ENCODE peak calls at places on chromosomes 4 and X, in six cellular contexts. A is naive thymus-derived CD4-positive, alpha-beta T cell; F is amniotic stem cell; W is stimulated activated CD8-positive, alpha-beta memory T cell treated with anti-CD3 and anti-CD28 coated beads, Interleukin-2, amount 100 ng/mL, for 48 hours; N is stimulated activated CD4-positive, alpha-beta T cell treated with anti-CD3 and anti-CD28 coated beads, Interleukin-4, amount 100 ng/mL, for 48 hours; S is CMK. J is an unnamed sample.

GRCh38 chrX:20320461-20321159 is 53.9 kb upstream of the RPS6KA3 start:
- DNase-seq in N (no peak), A (peak), S (no peak), F (no peak), W (no peak), J (no peak)

GRCh38 chr4:184166736-184167135 is 50.9 kb downstream of the ENPP6 start:
- DNase-seq in A (no peak), S (no peak), F (no peak), N (no peak), W (no peak), J (no peak)

GRCh38 chr4:120785202-120785601 is 137.3 kb downstream of the PRDM5 start:
- DNase-seq in F (no peak), A (no peak), S (no peak), N (no peak), W (no peak), J (no peak)

GRCh38 chrX:19602866-19603620 is 87.7 kb upstream of the MAP3K15 start:
- DNase-seq in N (no peak), S (no peak), A (no peak), W (no peak), F (peak), J (no peak)

GRCh38 chrX:153460826-153461225 is 9.6 kb downstream of the HAUS7 start:
- DNase-seq in A (peak), S (no peak), N (peak), W (no peak), F (no peak), J (no peak)

GRCh38 chr4:6688879-6689505 is 4.7 kb upstream of the S100P start:
- DNase-seq in W (peak), S (no peak), A (no peak), N (peak), F (peak), J (peak)

GRCh38 chrX:12955882-12956703 is 18.8 kb upstream of the TMSB4X start:
- DNase-seq in S (peak), N (peak), A (peak), W (no peak), F (peak), J (peak)

GRCh38 chr4:37685211-37685725 is 908 bp downstream of the RELL1 start:
- DNase-seq in F (no peak), W (no peak), N (no peak), S (no peak), A (peak), J (peak)

GRCh38 chrX:9878141-9878875 is 88.8 kb upstream of the CLDN34 start:
- DNase-seq in A (no peak), W (no peak), N (no peak), S (no peak), F (no peak), J (no peak)

GRCh38 chr4:177369372-177369771 is 59.7 kb downstream of the NEIL3 start:
- DNase-seq in W (no peak), A (no peak), N (no peak), F (peak), S (no peak), J (peak)

GRCh38 chrX:15988661-15989603 is 134.3 kb upstream of the AP1S2 start:
- DNase-seq in A (no peak), W (no peak), F (no peak), S (no peak), N (no peak), J (peak)

GRCh38 chr4:85028910-85029309 is 62.4 kb upstream of the WDFY3 start:
- DNase-seq in F (no peak), W (no peak), S (no peak), N (no peak), A (no peak), J (peak)